ENCODE peak calls at places on chromosomes 12 and 14, in four cellular contexts. H is uterus, E is gastrocnemius medialis, M is keratinocyte. D is an unnamed sample.

GRCh38 chr14:90760055-90760444 is 56.2 kb downstream of the TTC7B start:
- DNase-seq in H (no peak), E (no peak), M (no peak), D (no peak)

GRCh38 chr14:95490727-95491451 is 25.6 kb downstream of the SYNE3 start:
- DNase-seq in H (no peak), E (peak), M (peak), D (no peak)

GRCh38 chr12:124975276-124975675 is 13.7 kb downstream of the DHX37 start:
- DNase-seq in H (no peak), E (no peak), M (no peak), D (no peak)

GRCh38 chr14:103708750-103709187 is 6.5 kb downstream of the XRCC3 start:
- DNase-seq in H (no peak), E (peak), M (no peak), D (no peak)

GRCh38 chr14:75123991-75124390 is 2.9 kb downstream of the NEK9 start:
- DNase-seq in H (peak), E (no peak), M (peak), D (peak)

GRCh38 chr14:69183735-69184134 is 7.6 kb upstream of the EXD2 start:
- DNase-seq in H (no peak), E (no peak), M (no peak), D (no peak)

GRCh38 chr12:68792952-68793351 is 15.0 kb upstream of the MDM2 start:
- DNase-seq in H (no peak), E (no peak), M (no peak), D (no peak)

GRCh38 chr12:113239811-113240331 is 18.6 kb downstream of the TPCN1 start:
- DNase-seq in H (no peak), E (peak), M (no peak), D (no peak)

GRCh38 chr14:44833376-44833775 is 128.4 kb downstream of the KLHL28 start:
- DNase-seq in H (no peak), E (no peak), M (no peak), D (no peak)

GRCh38 chr14:36424478-36425102 is 95.4 kb downstream of the NKX2-1 start:
- DNase-seq in H (no peak), E (peak), M (no peak), D (no peak)

GRCh38 chr14:98633380-98633779 is 638.6 kb downstream of the BCL11B start:
- DNase-seq in H (no peak), E (no peak), M (no peak), D (peak)

GRCh38 chr12:95620171-95620570 is 68.9 kb upstream of the USP44 start:
- DNase-seq in H (no peak), E (no peak), M (no peak), D (no peak)

GRCh38 chr12:67501362-67501761 is 147.2 kb upstream of the DYRK2 start:
- DNase-seq in H (no peak), E (no peak), M (no peak), D (no peak)

GRCh38 chr12:15278816-15279658 is 43.3 kb upstream of the PTPRO start:
- DNase-seq in H (peak), E (peak), M (peak), D (peak)

GRCh38 chr12:128578045-128578444 is 245.7 kb downstream of the SLC15A4 start:
- DNase-seq in H (no peak), E (no peak), M (no peak), D (no peak)

GRCh38 chr12:5433081-5433839 is 1.4 kb downstream of the NTF3 start:
- DNase-seq in H (no peak), E (no peak), M (no peak), D (no peak)

GRCh38 chr12:8677362-8677761 is 14.7 kb upstream of the MFAP5 start:
- DNase-seq in H (no peak), E (no peak), M (no peak), D (no peak)

GRCh38 chr14:38336298-38336697 is 80.4 kb upstream of the CLEC14A start:
- DNase-seq in H (no peak), E (no peak), M (no peak), D (no peak)

GRCh38 chr14:22748188-22748587 is 18.3 kb upstream of the OXA1L start:
- DNase-seq in H (no peak), E (no peak), M (no peak), D (no peak)

GRCh38 chr12:96487214-96487613 is 2.2 kb upstream of the CFAP54 start:
- DNase-seq in H (no peak), E (no peak), M (no peak), D (no peak)

GRCh38 chr14:80930836-80931389 is 10.6 kb downstream of the CEP128 start:
- DNase-seq in H (no peak), E (no peak), M (peak), D (no peak)

GRCh38 chr12:132021031-132021871 is 71.5 kb downstream of the EP400 start:
- DNase-seq in H (no peak), E (no peak), M (no peak), D (no peak)

GRCh38 chr12:132443091-132443490 is 46.9 kb upstream of the FBRSL1 start:
- DNase-seq in H (no peak), E (no peak), M (no peak), D (no peak)

GRCh38 chr14:28676481-28676880 is 90.1 kb upstream of the FOXG1 start:
- DNase-seq in H (no peak), E (no peak), M (peak), D (no peak)

GRCh38 chr12:72236071-72236705 is 36.0 kb upstream of the TRHDE start:
- DNase-seq in H (no peak), E (no peak), M (no peak), D (no peak)

GRCh38 chr14:49173765-49174373 is 412.3 kb downstream of the RPS29 start:
- DNase-seq in H (no peak), E (no peak), M (peak), D (peak)

GRCh38 chr14:102525213-102526143 is 15.9 kb upstream of the ANKRD9 start:
- DNase-seq in H (no peak), E (no peak), M (no peak), D (no peak)
- H3K27ac ChIP-seq in H (peak), E (peak), M (peak), D (peak)

GRCh38 chr14:76257111-76257803 is 105.5 kb downstream of the GPATCH2L start:
- DNase-seq in H (no peak), E (no peak), M (no peak), D (no peak)

GRCh38 chr14:76257842-76258397 is 106.2 kb downstream of the GPATCH2L start:
- DNase-seq in H (no peak), E (no peak), M (no peak), D (no peak)

GRCh38 chr14:76253111-76253510 is 101.4 kb downstream of the GPATCH2L start:
- DNase-seq in H (no peak), E (no peak), M (no peak), D (no peak)

GRCh38 chr14:76259029-76259735 is 107.5 kb downstream of the GPATCH2L start:
- DNase-seq in H (no peak), E (no peak), M (no peak), D (no peak)

DNA sequence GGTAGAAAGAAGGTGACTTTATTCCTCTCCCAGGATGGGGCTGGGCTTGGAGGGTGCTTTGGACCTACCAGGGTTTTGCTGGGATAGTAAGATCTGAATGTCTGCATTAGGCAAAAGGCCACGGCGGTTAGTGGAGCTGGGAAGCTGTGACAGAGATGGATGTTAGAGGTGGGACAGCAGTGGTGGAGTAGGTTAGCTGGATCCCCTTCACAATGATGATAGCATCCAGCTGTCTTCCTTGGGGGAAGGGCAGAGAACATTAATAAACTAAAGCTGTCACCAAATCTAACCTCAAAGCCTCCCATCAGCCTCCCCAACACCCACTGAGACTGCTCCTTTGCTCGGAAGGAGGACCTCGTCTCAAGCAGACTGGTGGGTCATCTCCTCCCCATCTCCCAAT is 104.8 kb downstream of the GPATCH2L start:
- DNase-seq in H (no peak), E (no peak), M (no peak), D (no peak)
- H3K4me3 ChIP-seq in H (no peak), E (no peak), M (no peak), D (no peak)

GRCh38 chr14:68164723-68165122 is 345.1 kb downstream of the RAD51B start:
- DNase-seq in H (no peak), E (no peak), M (no peak), D (no peak)

GRCh38 chr14:68165274-68165843 is 345.8 kb downstream of the RAD51B start:
- DNase-seq in H (no peak), E (no peak), M (no peak), D (no peak)

GRCh38 chr14:68168460-68169109 is 349.0 kb downstream of the RAD51B start:
- DNase-seq in H (no peak), E (no peak), M (no peak), D (no peak)

GRCh38 chr14:68167019-68167716 is 347.6 kb downstream of the RAD51B start:
- DNase-seq in H (no peak), E (no peak), M (no peak), D (no peak)

GRCh38 chr14:68167717-68168087 is 348.1 kb downstream of the RAD51B start:
- DNase-seq in H (no peak), E (no peak), M (no peak), D (no peak)
- H3K27ac ChIP-seq in H (peak), E (no peak), M (no peak), D (no peak)

DNA sequence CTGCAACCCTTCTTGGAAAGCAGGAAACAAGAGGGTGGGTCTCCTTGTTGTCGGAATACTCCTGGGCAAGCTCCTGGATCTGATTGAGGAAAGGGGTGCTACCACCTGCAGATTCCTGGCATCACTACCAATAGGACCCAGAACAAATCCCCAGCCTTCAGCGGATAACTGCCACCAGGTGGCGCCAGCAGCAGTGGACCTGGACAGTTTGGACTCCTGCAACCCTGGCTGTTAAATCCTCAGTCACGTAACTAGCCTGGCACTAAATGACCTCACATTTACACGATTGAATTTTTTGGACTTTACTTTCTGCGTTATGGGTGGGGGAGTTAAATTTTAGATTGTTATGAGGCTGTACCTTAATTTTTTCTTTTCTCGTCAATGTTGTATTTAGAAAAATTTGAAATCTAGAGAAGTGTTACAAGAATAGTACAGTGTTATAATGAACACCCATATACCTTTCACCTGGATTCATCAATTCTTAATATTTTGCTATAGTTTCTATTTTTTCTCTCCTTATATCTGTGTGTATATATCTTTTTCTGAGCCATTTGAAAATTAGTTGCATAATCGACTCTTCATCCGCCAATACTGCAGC is 95.6 kb downstream of the GAS2L3 start:
- DNase-seq in H (peak), E (no peak), M (peak), D (peak)
- H3K4me3 ChIP-seq in H (no peak), E (no peak), M (no peak), D (no peak)

GRCh38 chr14:21071225-21072041 is 1.3 kb downstream of the ARHGEF40 start:
- DNase-seq in H (peak), E (peak), M (no peak), D (peak)
- H3K27ac ChIP-seq in H (peak), E (peak), M (peak), D (peak)

GRCh38 chr12:103725398-103725797 is 115.6 kb downstream of the NT5DC3 start:
- DNase-seq in H (no peak), E (no peak), M (no peak), D (no peak)
- H3K4me3 ChIP-seq in H (no peak), E (no peak), M (no peak), D (no peak)

DNA sequence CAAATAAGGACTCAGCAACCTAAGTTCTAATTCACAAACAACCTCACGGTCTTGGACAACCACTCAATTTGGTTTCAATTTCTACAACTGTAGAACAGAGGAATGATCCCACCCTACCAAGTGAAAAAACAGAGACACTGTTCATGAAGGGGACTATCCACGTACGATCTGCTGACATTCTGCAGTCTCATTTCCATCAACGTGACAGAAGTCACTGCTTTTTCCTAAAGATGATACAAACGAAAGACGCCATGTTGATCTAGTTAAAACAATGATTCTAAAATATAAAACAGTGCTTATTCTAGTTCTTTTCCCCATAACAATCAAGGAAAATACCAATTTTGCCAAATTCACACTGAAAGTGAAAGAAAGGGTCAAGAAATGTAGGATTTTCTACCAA is 38.1 kb downstream of the CORO1C start:
- DNase-seq in H (no peak), E (no peak), M (no peak), D (no peak)
- H3K27ac ChIP-seq in H (peak), E (peak), M (no peak), D (no peak)

GRCh38 chr14:24087004-24087403 is 7.1 kb upstream of the PCK2 start:
- DNase-seq in H (no peak), E (no peak), M (no peak), D (no peak)

GRCh38 chr14:24084439-24084838 is 9.7 kb upstream of the PCK2 start:
- DNase-seq in H (no peak), E (no peak), M (no peak), D (no peak)

GRCh38 chr14:24085215-24085614 is 8.9 kb upstream of the PCK2 start:
- DNase-seq in H (no peak), E (no peak), M (no peak), D (no peak)

GRCh38 chr14:24088095-24088494 is 6.0 kb upstream of the PCK2 start:
- DNase-seq in H (no peak), E (no peak), M (no peak), D (no peak)

DNA sequence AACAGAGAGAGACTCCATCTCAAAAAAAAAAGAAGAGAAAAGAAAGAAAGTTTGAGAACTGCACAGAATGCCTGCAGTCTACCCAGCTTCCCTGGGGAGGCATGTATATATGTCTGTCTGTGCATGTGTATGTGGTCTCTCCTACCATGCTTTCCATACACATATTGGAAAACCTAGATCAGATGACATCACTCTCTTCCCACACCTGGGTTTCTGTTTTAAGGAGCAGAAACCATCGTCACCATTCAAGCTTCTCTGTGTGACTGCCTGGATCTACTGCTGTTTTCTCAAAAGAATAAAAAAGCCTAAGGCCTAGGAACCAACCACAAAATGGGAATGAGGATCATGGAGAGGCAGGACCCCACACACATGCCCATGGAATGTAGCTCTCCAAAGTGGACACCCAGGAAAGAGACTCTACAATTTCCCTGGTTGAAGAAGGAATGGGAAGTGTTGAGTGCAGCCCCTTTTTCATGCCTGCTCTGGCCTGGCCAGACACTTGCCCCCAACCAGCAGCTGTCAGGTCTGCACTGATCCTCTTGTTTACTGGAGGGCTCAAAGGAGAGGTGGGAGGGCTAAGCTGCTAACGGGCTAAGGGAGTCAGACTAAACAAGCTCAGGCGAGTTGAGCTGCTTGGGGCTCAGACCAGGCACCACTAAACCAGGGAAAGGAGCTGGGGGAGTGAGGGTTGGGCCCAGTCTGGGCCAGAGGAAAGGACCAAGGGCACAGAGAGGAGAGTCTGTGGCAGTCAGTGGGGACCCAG is 7.7 kb upstream of the PCK2 start:
- DNase-seq in H (no peak), E (no peak), M (no peak), D (no peak)
- H3K4me3 ChIP-seq in H (no peak), E (no peak), M (no peak), D (no peak)

GRCh38 chr12:52945389-52946232 is 3.3 kb upstream of the KRT18 start:
- DNase-seq in H (no peak), E (no peak), M (no peak), D (peak)
- H3K27ac ChIP-seq in H (no peak), E (no peak), M (no peak), D (no peak)

D was measured in lung.